ENCODE peak calls at places on chromosomes 7 and 10, in nine cellular contexts. One of them, this sample, is unnamed.

GRCh38 chr10:27369832-27370231 is 129.2 kb upstream of the ACBD5 start:
- DNase-seq in BE2C: no peak
- DNase-seq in pancreas: no peak
- DNase-seq in GM12865: no peak
- DNase-seq in lower lobe of right lung: no peak
- DNase-seq in AG04450: no peak
- DNase-seq in WTC11: no peak
- DNase-seq in keratinocyte: no peak
- DNase-seq in endodermal cell: no peak
- DNase-seq in this sample: no peak

GRCh38 chr7:74398426-74398825 is 55.3 kb upstream of the GTF2IRD1 start:
- DNase-seq in BE2C: no peak
- DNase-seq in pancreas: no peak
- DNase-seq in GM12865: no peak
- DNase-seq in lower lobe of right lung: no peak
- DNase-seq in AG04450: no peak
- DNase-seq in WTC11: no peak
- DNase-seq in keratinocyte: no peak
- DNase-seq in endodermal cell: peak; percentile 28
- DNase-seq in this sample: no peak

GRCh38 chr10:132649651-132650360 is 112.2 kb downstream of the INPP5A start:
- DNase-seq in BE2C: no peak
- DNase-seq in pancreas: no peak
- DNase-seq in GM12865: no peak
- DNase-seq in lower lobe of right lung: peak; percentile 24
- DNase-seq in AG04450: no peak
- DNase-seq in WTC11: no peak
- DNase-seq in keratinocyte: no peak
- DNase-seq in endodermal cell: no peak
- DNase-seq in this sample: no peak

GRCh38 chr7:79982151-79982770 is 152.4 kb upstream of the GNAI1 start:
- DNase-seq in BE2C: no peak
- DNase-seq in pancreas: no peak
- DNase-seq in GM12865: no peak
- DNase-seq in lower lobe of right lung: no peak
- DNase-seq in AG04450: peak; percentile 52
- DNase-seq in WTC11: no peak
- DNase-seq in keratinocyte: no peak
- DNase-seq in endodermal cell: no peak
- DNase-seq in this sample: no peak

GRCh38 chr10:125231116-125231812 is 70.9 kb upstream of the CTBP2 start:
- DNase-seq in BE2C: no peak
- DNase-seq in pancreas: no peak
- DNase-seq in GM12865: no peak
- DNase-seq in lower lobe of right lung: no peak
- DNase-seq in AG04450: peak; percentile 93
- DNase-seq in WTC11: peak; percentile 33
- DNase-seq in keratinocyte: peak; percentile 89
- DNase-seq in endodermal cell: peak; percentile 69
- DNase-seq in this sample: no peak

GRCh38 chr10:49347827-49348226 is 48.1 kb downstream of the DRGX start:
- DNase-seq in BE2C: no peak
- DNase-seq in pancreas: no peak
- DNase-seq in GM12865: no peak
- DNase-seq in lower lobe of right lung: no peak
- DNase-seq in AG04450: no peak
- DNase-seq in WTC11: no peak
- DNase-seq in keratinocyte: no peak
- DNase-seq in endodermal cell: no peak
- DNase-seq in this sample: no peak

GRCh38 chr10:1473874-1474273 is 263.5 kb downstream of the ADARB2 start:
- DNase-seq in BE2C: no peak
- DNase-seq in pancreas: no peak
- DNase-seq in GM12865: no peak
- DNase-seq in lower lobe of right lung: no peak
- DNase-seq in AG04450: no peak
- DNase-seq in WTC11: no peak
- DNase-seq in keratinocyte: no peak
- DNase-seq in endodermal cell: no peak
- DNase-seq in this sample: no peak

GRCh38 chr7:48755061-48755555 is 169.2 kb upstream of the CDC14C start:
- DNase-seq in BE2C: no peak
- DNase-seq in pancreas: no peak
- DNase-seq in GM12865: no peak
- DNase-seq in lower lobe of right lung: no peak
- DNase-seq in AG04450: no peak
- DNase-seq in WTC11: no peak
- DNase-seq in keratinocyte: no peak
- DNase-seq in endodermal cell: no peak
- DNase-seq in this sample: no peak

GRCh38 chr7:46157931-46158330 is 236.9 kb upstream of the IGFBP3 start:
- DNase-seq in BE2C: no peak
- DNase-seq in pancreas: no peak
- DNase-seq in GM12865: no peak
- DNase-seq in lower lobe of right lung: no peak
- DNase-seq in AG04450: no peak
- DNase-seq in WTC11: no peak
- DNase-seq in keratinocyte: no peak
- DNase-seq in endodermal cell: no peak
- DNase-seq in this sample: no peak

GRCh38 chr7:140646931-140647647 is 6.5 kb upstream of the DENND2A start:
- DNase-seq in BE2C: peak; percentile 77
- DNase-seq in pancreas: peak; percentile 22
- DNase-seq in GM12865: peak; percentile 32
- DNase-seq in lower lobe of right lung: no peak
- DNase-seq in AG04450: no peak
- DNase-seq in WTC11: peak; percentile 74
- DNase-seq in keratinocyte: no peak
- DNase-seq in endodermal cell: peak; percentile 92
- DNase-seq in this sample: peak; percentile 46

GRCh38 chr7:154770361-154770760 is 232.6 kb downstream of the PAXIP1 start:
- DNase-seq in BE2C: no peak
- DNase-seq in pancreas: no peak
- DNase-seq in GM12865: no peak
- DNase-seq in lower lobe of right lung: no peak
- DNase-seq in AG04450: no peak
- DNase-seq in WTC11: no peak
- DNase-seq in keratinocyte: no peak
- DNase-seq in endodermal cell: no peak
- DNase-seq in this sample: no peak

GRCh38 chr10:35006836-35007235 is 83.3 kb downstream of the CUL2 start:
- DNase-seq in BE2C: no peak
- DNase-seq in pancreas: no peak
- DNase-seq in GM12865: no peak
- DNase-seq in lower lobe of right lung: no peak
- DNase-seq in AG04450: peak; percentile 23
- DNase-seq in WTC11: no peak
- DNase-seq in keratinocyte: no peak
- DNase-seq in endodermal cell: no peak
- DNase-seq in this sample: no peak

GRCh38 chr7:142478479-142479220 is 220.8 kb upstream of the PRSS58 start:
- DNase-seq in BE2C: no peak
- DNase-seq in pancreas: peak; percentile 22
- DNase-seq in GM12865: peak; percentile 50
- DNase-seq in lower lobe of right lung: no peak
- DNase-seq in AG04450: no peak
- DNase-seq in WTC11: peak; percentile 38
- DNase-seq in keratinocyte: no peak
- DNase-seq in endodermal cell: peak; percentile 69
- DNase-seq in this sample: peak; percentile 31

GRCh38 chr7:19916011-19916410 is 142.6 kb upstream of the TMEM196 start:
- DNase-seq in BE2C: no peak
- DNase-seq in pancreas: no peak
- DNase-seq in GM12865: no peak
- DNase-seq in lower lobe of right lung: no peak
- DNase-seq in AG04450: no peak
- DNase-seq in WTC11: no peak
- DNase-seq in keratinocyte: peak; percentile 36
- DNase-seq in endodermal cell: no peak
- DNase-seq in this sample: no peak

GRCh38 chr7:148699024-148699771 is 495 bp downstream of the CUL1 start:
- DNase-seq in BE2C: peak; percentile 62
- DNase-seq in pancreas: peak; percentile 37
- DNase-seq in GM12865: peak; percentile 76
- DNase-seq in lower lobe of right lung: peak; percentile 82
- DNase-seq in AG04450: no peak
- DNase-seq in WTC11: peak; percentile 59
- DNase-seq in keratinocyte: no peak
- DNase-seq in endodermal cell: peak; percentile 82
- DNase-seq in this sample: peak; percentile 71

GRCh38 chr10:13000431-13000830 is 1.1 kb downstream of the CCDC3 start:
- DNase-seq in BE2C: no peak
- DNase-seq in pancreas: no peak
- DNase-seq in GM12865: no peak
- DNase-seq in lower lobe of right lung: no peak
- DNase-seq in AG04450: no peak
- DNase-seq in WTC11: no peak
- DNase-seq in keratinocyte: no peak
- DNase-seq in endodermal cell: peak; percentile 47
- DNase-seq in this sample: no peak

GRCh38 chr7:86972072-86972471 is 87.4 kb downstream of the ELAPOR2 start:
- DNase-seq in BE2C: no peak
- DNase-seq in pancreas: no peak
- DNase-seq in GM12865: no peak
- DNase-seq in lower lobe of right lung: no peak
- DNase-seq in AG04450: no peak
- DNase-seq in WTC11: no peak
- DNase-seq in keratinocyte: no peak
- DNase-seq in endodermal cell: peak; percentile 53
- DNase-seq in this sample: no peak

GRCh38 chr10:60382946-60383681 is 6.6 kb downstream of the ANK3 start:
- DNase-seq in BE2C: no peak
- DNase-seq in pancreas: no peak
- DNase-seq in GM12865: no peak
- DNase-seq in lower lobe of right lung: no peak
- DNase-seq in AG04450: no peak
- DNase-seq in WTC11: no peak
- DNase-seq in keratinocyte: peak; percentile 26
- DNase-seq in endodermal cell: no peak
- DNase-seq in this sample: no peak

GRCh38 chr7:155871211-155871610 is 58.9 kb upstream of the SHH start:
- DNase-seq in BE2C: no peak
- DNase-seq in pancreas: no peak
- DNase-seq in GM12865: no peak
- DNase-seq in lower lobe of right lung: no peak
- DNase-seq in AG04450: no peak
- DNase-seq in WTC11: no peak
- DNase-seq in keratinocyte: no peak
- DNase-seq in endodermal cell: peak; percentile 7
- DNase-seq in this sample: no peak

GRCh38 chr7:18040196-18040595 is 12.6 kb upstream of the PRPS1L1 start:
- DNase-seq in BE2C: no peak
- DNase-seq in pancreas: no peak
- DNase-seq in GM12865: no peak
- DNase-seq in lower lobe of right lung: no peak
- DNase-seq in AG04450: peak; percentile 55
- DNase-seq in WTC11: no peak
- DNase-seq in keratinocyte: no peak
- DNase-seq in endodermal cell: no peak
- DNase-seq in this sample: no peak

DNA sequence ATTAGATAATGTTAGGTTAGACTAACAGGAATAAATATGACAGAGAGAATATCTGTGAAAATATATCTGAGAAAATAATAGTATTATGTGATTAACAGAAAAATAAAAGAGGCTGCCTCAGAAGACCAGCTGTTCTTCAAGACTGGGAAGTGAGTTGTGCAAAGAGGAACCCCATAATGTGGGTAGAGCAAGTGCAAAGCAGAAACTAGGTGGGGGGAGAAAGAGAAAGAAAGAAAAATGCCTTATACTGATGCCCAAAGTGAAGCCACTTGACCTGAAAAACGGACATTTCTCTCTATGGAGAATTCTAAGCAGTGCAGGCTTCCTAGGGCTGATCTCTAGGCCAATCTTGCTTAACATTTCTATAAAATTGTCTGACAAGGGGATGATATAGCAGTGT is 3.8 kb downstream of the NEBL start:
- DNase-seq in BE2C: no peak
- DNase-seq in pancreas: no peak
- DNase-seq in GM12865: no peak
- DNase-seq in lower lobe of right lung: no peak
- DNase-seq in AG04450: no peak
- DNase-seq in WTC11: no peak
- DNase-seq in keratinocyte: no peak
- DNase-seq in endodermal cell: no peak
- DNase-seq in this sample: no peak
- TF ChIP-seq CTCF in BE2C: no peak
- TF ChIP-seq CTCF in pancreas: no peak
- TF ChIP-seq CTCF in GM12865: no peak
- TF ChIP-seq CTCF in lower lobe of right lung: no peak
- TF ChIP-seq CTCF in AG04450: no peak
- TF ChIP-seq CTCF in WTC11: no peak
- TF ChIP-seq CTCF in keratinocyte: no peak
- TF ChIP-seq CTCF in endodermal cell: no peak
- TF ChIP-seq CTCF in this sample: no peak

DNA sequence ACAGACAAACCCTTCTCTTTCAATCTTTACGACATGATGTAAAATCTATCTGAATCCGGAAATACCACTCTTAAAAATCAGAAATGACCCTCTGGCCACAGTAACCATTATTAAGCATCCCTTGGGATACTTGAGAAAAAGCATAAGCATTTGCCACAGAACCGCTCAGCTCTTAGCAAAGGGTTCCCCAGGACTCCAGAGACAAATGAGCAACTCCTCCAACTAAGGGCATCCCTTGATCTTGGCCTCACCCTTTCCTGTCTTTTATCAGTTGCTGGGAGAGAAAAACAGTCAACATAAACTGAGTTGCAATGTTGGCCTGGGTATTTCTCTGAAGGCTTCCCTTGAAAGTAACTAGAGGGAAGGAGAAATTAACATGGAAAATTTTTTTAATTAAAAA is 3.5 kb downstream of the PDLIM1 start:
- DNase-seq in BE2C: no peak
- DNase-seq in pancreas: no peak
- DNase-seq in GM12865: no peak
- DNase-seq in lower lobe of right lung: no peak
- DNase-seq in AG04450: no peak
- DNase-seq in WTC11: no peak
- DNase-seq in keratinocyte: no peak
- DNase-seq in endodermal cell: no peak
- DNase-seq in this sample: no peak
- TF ChIP-seq CTCF in BE2C: no peak
- TF ChIP-seq CTCF in pancreas: no peak
- TF ChIP-seq CTCF in GM12865: no peak
- TF ChIP-seq CTCF in lower lobe of right lung: no peak
- TF ChIP-seq CTCF in AG04450: no peak
- TF ChIP-seq CTCF in WTC11: no peak
- TF ChIP-seq CTCF in keratinocyte: no peak
- TF ChIP-seq CTCF in endodermal cell: no peak
- TF ChIP-seq CTCF in this sample: no peak

GRCh38 chr7:24057243-24057642 is 226.7 kb upstream of the NPY start:
- DNase-seq in BE2C: no peak
- DNase-seq in pancreas: no peak
- DNase-seq in GM12865: no peak
- DNase-seq in lower lobe of right lung: no peak
- DNase-seq in AG04450: no peak
- DNase-seq in WTC11: no peak
- DNase-seq in keratinocyte: no peak
- DNase-seq in endodermal cell: no peak
- DNase-seq in this sample: no peak
- TF ChIP-seq CTCF in BE2C: peak; percentile 21
- TF ChIP-seq CTCF in pancreas: no peak
- TF ChIP-seq CTCF in GM12865: peak; percentile 34
- TF ChIP-seq CTCF in lower lobe of right lung: no peak
- TF ChIP-seq CTCF in AG04450: peak; percentile 23
- TF ChIP-seq CTCF in WTC11: peak; percentile 30
- TF ChIP-seq CTCF in keratinocyte: no peak
- TF ChIP-seq CTCF in endodermal cell: peak; percentile 55
- TF ChIP-seq CTCF in this sample: no peak

GRCh38 chr10:101066146-101066889 is 4.5 kb downstream of the KAZALD1 start:
- DNase-seq in BE2C: peak; percentile 89
- DNase-seq in pancreas: peak; percentile 60
- DNase-seq in GM12865: peak; percentile 68
- DNase-seq in lower lobe of right lung: peak; percentile 91
- DNase-seq in AG04450: no peak
- DNase-seq in WTC11: peak; percentile 59
- DNase-seq in keratinocyte: no peak
- DNase-seq in endodermal cell: peak; percentile 79
- DNase-seq in this sample: peak; percentile 62
- TF ChIP-seq CTCF in BE2C: peak; percentile 47
- TF ChIP-seq CTCF in pancreas: no peak
- TF ChIP-seq CTCF in GM12865: peak; percentile 43
- TF ChIP-seq CTCF in lower lobe of right lung: peak; percentile 46
- TF ChIP-seq CTCF in AG04450: peak; percentile 48
- TF ChIP-seq CTCF in WTC11: no peak
- TF ChIP-seq CTCF in keratinocyte: peak; percentile 76
- TF ChIP-seq CTCF in endodermal cell: peak; percentile 66
- TF ChIP-seq CTCF in this sample: no peak

This sample was measured in endothelial cell.